ENCODE peak calls at places on chromosomes 7 and 10, in nine cellular contexts. W is fibroblast of lung, Y is DND-41, O is ovary, R is cardiac fibroblast, A is prostate gland, N is left ventricle myocardium inferior, C is A673, F is MM.1S. P is an unnamed sample.
A peak's percentile ranks its signal among the peaks of the same experiment; 100 is the strongest.

GRCh38 chr10:68560201-68560915 is at the start of gene TET1:
- DNase-seq in W (peak; percentile 75), Y (peak; percentile 57), O (peak; percentile 72), R (peak; percentile 71), A (no peak), N (peak; percentile 50), C (peak; percentile 78), F (peak; percentile 81), P (peak; percentile 55)

GRCh38 chr10:104197364-104197763 is 34.8 kb downstream of the CFAP43 start:
- DNase-seq in W (no peak), Y (no peak), O (no peak), R (no peak), A (no peak), N (no peak), C (no peak), F (no peak), P (peak; percentile 5)

GRCh38 chr10:122856902-122857301 is 11.2 kb upstream of the CUZD1 start:
- DNase-seq in W (no peak), Y (no peak), O (no peak), R (no peak), A (no peak), N (no peak), C (no peak), F (no peak), P (peak; percentile 28)

GRCh38 chr7:94656925-94657731 is 1.2 kb upstream of the SGCE start:
- DNase-seq in W (peak; percentile 57), Y (no peak), O (peak; percentile 43), R (peak; percentile 39), A (no peak), N (no peak), C (peak; percentile 59), F (peak; percentile 37), P (peak; percentile 56)

GRCh38 chr10:71243756-71244637 is 31.6 kb downstream of the UNC5B start:
- DNase-seq in W (peak; percentile 60), Y (no peak), O (no peak), R (no peak), A (no peak), N (peak; percentile 15), C (no peak), F (no peak), P (no peak)

GRCh38 chr10:94496010-94496409 is 49.6 kb upstream of the HELLS start:
- DNase-seq in W (no peak), Y (no peak), O (no peak), R (no peak), A (no peak), N (no peak), C (no peak), F (no peak), P (peak; percentile 74)

GRCh38 chr10:115092555-115093285 is 445 bp upstream of the ATRNL1 start:
- DNase-seq in W (peak; percentile 58), Y (peak; percentile 46), O (peak; percentile 82), R (peak; percentile 48), A (no peak), N (no peak), C (peak; percentile 49), F (peak; percentile 79), P (peak; percentile 65)

GRCh38 chr10:87664276-87664687 is 4.6 kb downstream of the PAPSS2 start:
- DNase-seq in W (no peak), Y (no peak), O (no peak), R (no peak), A (no peak), N (no peak), C (no peak), F (no peak), P (no peak)

GRCh38 chr7:80288175-80289122 is 153.8 kb downstream of the GNAI1 start:
- DNase-seq in W (peak; percentile 36), Y (no peak), O (no peak), R (no peak), A (no peak), N (no peak), C (peak; percentile 41), F (no peak), P (peak; percentile 99)

GRCh38 chr10:63005246-63005645 is 127.9 kb upstream of the NRBF2 start:
- DNase-seq in W (peak; percentile 92), Y (no peak), O (no peak), R (peak; percentile 83), A (no peak), N (no peak), C (peak; percentile 13), F (no peak), P (peak; percentile 50)

GRCh38 chr10:113920819-113921345 is 66.4 kb downstream of the NHLRC2 start:
- DNase-seq in W (no peak), Y (no peak), O (no peak), R (no peak), A (no peak), N (no peak), C (no peak), F (no peak), P (peak; percentile 27)

GRCh38 chr10:25226775-25227682 is 52.2 kb downstream of the GPR158 start:
- DNase-seq in W (peak; percentile 31), Y (peak; percentile 39), O (no peak), R (peak; percentile 78), A (no peak), N (no peak), C (peak; percentile 69), F (peak; percentile 43), P (peak; percentile 74)

GRCh38 chr7:70189261-70189660 is 591.0 kb downstream of the AUTS2 start:
- DNase-seq in W (no peak), Y (no peak), O (no peak), R (no peak), A (no peak), N (no peak), C (peak; percentile 45), F (no peak), P (no peak)

GRCh38 chr7:70189776-70190175 is 591.5 kb downstream of the AUTS2 start:
- DNase-seq in W (no peak), Y (no peak), O (no peak), R (no peak), A (no peak), N (no peak), C (no peak), F (no peak), P (no peak)

GRCh38 chr7:70190266-70190665 is 592.0 kb downstream of the AUTS2 start:
- DNase-seq in W (no peak), Y (no peak), O (no peak), R (no peak), A (no peak), N (no peak), C (no peak), F (no peak), P (no peak)

DNA sequence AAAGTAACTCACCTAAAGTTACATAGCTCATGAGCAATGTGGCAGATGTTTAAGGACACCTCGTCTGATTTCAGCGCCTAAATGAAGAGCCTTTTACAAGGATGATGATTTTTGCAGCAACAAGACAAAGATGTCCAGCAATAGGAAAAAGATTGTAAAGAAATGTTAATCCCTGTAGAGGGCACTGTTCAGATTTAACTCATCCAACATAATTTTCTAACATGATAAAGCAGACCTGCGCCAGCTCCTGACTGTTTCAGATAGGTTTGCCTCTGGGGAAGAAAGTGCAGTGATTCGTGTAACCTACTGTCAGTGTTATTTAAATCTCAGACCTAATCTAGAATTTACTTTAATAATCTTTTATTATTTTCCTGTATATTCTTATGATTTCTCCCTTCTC is 595.2 kb downstream of the AUTS2 start:
- DNase-seq in W (peak; percentile 47), Y (no peak), O (no peak), R (peak; percentile 26), A (no peak), N (no peak), C (peak; percentile 39), F (peak; percentile 19), P (peak; percentile 40)
- TF ChIP-seq CTCF in W (peak; percentile 28), Y (no peak), O (no peak), R (no peak), A (peak; percentile 43), N (peak; percentile 30), C (peak; percentile 55), F (peak; percentile 25), P (peak; percentile 29)

DNA sequence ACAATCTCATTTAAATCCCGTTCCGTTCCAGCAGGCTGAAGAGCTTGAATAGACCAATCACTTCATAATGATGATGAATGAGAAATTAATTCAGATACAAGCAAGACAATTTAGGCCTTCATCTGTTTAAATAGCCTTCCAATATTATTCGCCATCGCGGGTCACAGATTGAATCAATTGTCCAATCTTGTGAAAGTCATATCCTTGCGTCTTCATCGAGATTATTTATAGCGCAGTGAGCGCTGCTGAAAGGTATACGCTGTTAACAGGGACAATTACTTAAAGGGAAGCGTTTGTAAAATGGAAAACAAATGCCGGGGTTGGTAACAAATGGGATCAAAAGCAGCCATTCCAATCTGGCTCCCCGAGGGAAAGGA is 8.5 kb downstream of the EVX1 start:
- DNase-seq in W (no peak), Y (no peak), O (no peak), R (no peak), A (no peak), N (no peak), C (no peak), F (no peak), P (no peak)
- H3K4me3 ChIP-seq in W (no peak overlapping the region), Y (no peak overlapping the region), O (no peak overlapping the region), R (no peak overlapping the region), A (no peak overlapping the region), N (peak overlapping the region; percentile 43), C (no peak overlapping the region), F (no peak overlapping the region), P (no peak overlapping the region)

GRCh38 chr7:127885222-127885772 is 145.9 kb downstream of the LRRC4 start:
- DNase-seq in W (no peak), Y (no peak), O (no peak), R (no peak), A (no peak), N (no peak), C (no peak), F (no peak), P (no peak)

GRCh38 chr7:127885843-127886242 is 145.4 kb downstream of the LRRC4 start:
- DNase-seq in W (peak; percentile 77), Y (no peak), O (no peak), R (peak; percentile 71), A (no peak), N (no peak), C (peak; percentile 40), F (no peak), P (peak; percentile 67)

GRCh38 chr7:127886248-127886647 is 145.0 kb downstream of the LRRC4 start:
- DNase-seq in W (peak; percentile 81), Y (no peak), O (no peak), R (peak; percentile 46), A (no peak), N (no peak), C (no peak), F (no peak), P (no peak)

GRCh38 chr7:127882313-127882920 is 148.8 kb downstream of the LRRC4 start:
- DNase-seq in W (no peak), Y (no peak), O (no peak), R (no peak), A (no peak), N (no peak), C (no peak), F (no peak), P (no peak)

GRCh38 chr7:127884066-127884559 is 147.1 kb downstream of the LRRC4 start:
- DNase-seq in W (no peak), Y (no peak), O (no peak), R (no peak), A (no peak), N (peak; percentile 24), C (no peak), F (no peak), P (no peak)
- TF ChIP-seq CTCF in W (peak; percentile 6), Y (no peak), O (no peak), R (peak; percentile 2), A (no peak), N (peak; percentile 43), C (no peak), F (no peak), P (no peak)

DNA sequence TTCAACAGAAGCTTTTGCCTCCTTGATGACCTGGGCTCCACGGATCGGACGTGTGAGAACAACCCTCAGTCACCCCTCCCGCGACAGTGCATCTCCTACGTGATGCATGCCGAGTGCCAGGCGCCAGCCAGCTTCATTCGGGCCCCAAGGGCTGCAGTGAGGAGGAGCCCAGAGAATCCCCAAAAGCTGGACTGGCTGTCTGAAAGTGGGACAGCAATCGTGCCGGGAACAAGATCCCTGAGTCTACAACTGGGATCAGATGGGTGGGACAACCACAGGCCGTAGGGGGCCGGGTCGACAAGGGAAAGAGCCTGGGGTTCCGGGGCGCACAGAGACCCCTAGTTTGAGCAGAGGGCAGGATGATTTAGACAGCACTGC is 27.2 kb downstream of the EBF3 start:
- DNase-seq in W (no peak), Y (no peak), O (peak; percentile 12), R (no peak), A (no peak), N (peak; percentile 10), C (no peak), F (no peak), P (no peak)
- H3K4me3 ChIP-seq in W (no peak overlapping the region), Y (no peak overlapping the region), O (no peak overlapping the region), R (no peak overlapping the region), A (no peak overlapping the region), N (no peak overlapping the region), C (no peak overlapping the region), F (no peak overlapping the region), P (no peak overlapping the region)

P was measured in choroid plexus epithelial cell.